ENCODE peak calls at places on chromosomes 7 and 10, in seven cellular contexts. G, A, Q, Y, T, M and F are unnamed samples.

GRCh38 chr10:70585555-70586243 is 16.8 kb downstream of the PRF1 start:
- DNase-seq in G (no peak), A (no peak), Q (no peak), Y (peak; percentile 14), T (no peak), M (no peak), F (no peak)

GRCh38 chr10:94192333-94192732 is 170.4 kb downstream of the NOC3L start:
- DNase-seq in G (no peak), A (no peak), Q (no peak), Y (no peak), T (no peak), M (no peak), F (no peak)

GRCh38 chr10:22427890-22428571 is 82.7 kb downstream of the SPAG6 start:
- DNase-seq in G (no peak), A (no peak), Q (no peak), Y (no peak), T (peak; percentile 77), M (no peak), F (no peak)

GRCh38 chr7:74417419-74417971 is 36.2 kb upstream of the GTF2IRD1 start:
- DNase-seq in G (peak; percentile 69), A (peak; percentile 64), Q (peak; percentile 77), Y (peak; percentile 79), T (peak; percentile 5), M (peak; percentile 67), F (no peak)

GRCh38 chr10:9244880-9245279 is 1190.4 kb downstream of the GATA3 start:
- DNase-seq in G (no peak), A (no peak), Q (no peak), Y (no peak), T (no peak), M (no peak), F (no peak)

GRCh38 chr10:116056445-116057293 is 216.3 kb downstream of the GFRA1 start:
- DNase-seq in G (no peak), A (no peak), Q (no peak), Y (no peak), T (no peak), M (peak; percentile 41), F (no peak)

GRCh38 chr10:11822809-11823121 is 391 bp upstream of the PROSER2 start:
- DNase-seq in G (no peak), A (no peak), Q (no peak), Y (no peak), T (no peak), M (no peak), F (no peak)

GRCh38 chr10:30510932-30511700 is 77.1 kb downstream of the MAP3K8 start:
- DNase-seq in G (no peak), A (no peak), Q (no peak), Y (no peak), T (no peak), M (no peak), F (no peak)

GRCh38 chr10:93436577-93436976 is 45.6 kb downstream of the MYOF start:
- DNase-seq in G (no peak), A (peak; percentile 31), Q (no peak), Y (peak; percentile 64), T (no peak), M (peak; percentile 51), F (no peak)

GRCh38 chr7:133274265-133274664 is 21.4 kb downstream of the EXOC4 start:
- DNase-seq in G (no peak), A (no peak), Q (no peak), Y (no peak), T (no peak), M (no peak), F (no peak)

GRCh38 chr10:120015064-120015463 is 122.5 kb downstream of the SEC23IP start:
- DNase-seq in G (no peak), A (no peak), Q (no peak), Y (no peak), T (no peak), M (no peak), F (no peak)

GRCh38 chr7:151125459-151125834 is 39.2 kb downstream of the AGAP3 start:
- DNase-seq in G (peak; percentile 45), A (peak; percentile 64), Q (no peak), Y (no peak), T (no peak), M (peak; percentile 31), F (peak; percentile 80)

GRCh38 chr10:74677951-74678350 is 148.4 kb upstream of the KAT6B start:
- DNase-seq in G (no peak), A (no peak), Q (no peak), Y (no peak), T (no peak), M (no peak), F (no peak)

GRCh38 chr10:42875388-42875755 is 92.8 kb downstream of the BMS1 start:
- DNase-seq in G (no peak), A (no peak), Q (no peak), Y (no peak), T (no peak), M (no peak), F (no peak)

GRCh38 chr7:139883814-139884213 is 54.8 kb downstream of the TBXAS1 start:
- DNase-seq in G (no peak), A (no peak), Q (no peak), Y (no peak), T (no peak), M (no peak), F (no peak)

GRCh38 chr7:121329460-121330052 is 756 bp downstream of the WNT16 start:
- DNase-seq in G (peak; percentile 43), A (peak; percentile 40), Q (no peak), Y (peak; percentile 38), T (no peak), M (no peak), F (peak; percentile 31)

GRCh38 chr7:154965014-154965413 is 37.9 kb downstream of the PAXIP1 start:
- DNase-seq in G (no peak), A (no peak), Q (no peak), Y (no peak), T (no peak), M (no peak), F (no peak)

GRCh38 chr7:95550546-95550945 is 45.8 kb downstream of the PDK4 start:
- DNase-seq in G (no peak), A (no peak), Q (no peak), Y (no peak), T (no peak), M (peak; percentile 28), F (no peak)
- H3K4me1 ChIP-seq in G (peaks cover 53% of the 10 kb centered on the region), A (peaks cover 26% of the 10 kb centered on the region), Q (no peaks in the 10 kb centered on the region), Y (peaks cover 20% of the 10 kb centered on the region), T (peaks cover 10% of the 10 kb centered on the region), M (peaks cover 67% of the 10 kb centered on the region), F (peaks cover 13% of the 10 kb centered on the region)

GRCh38 chr7:50330701-50331100 is 26.2 kb downstream of the IKZF1 start:
- DNase-seq in G (no peak), A (no peak), Q (no peak), Y (no peak), T (no peak), M (no peak), F (no peak)

GRCh38 chr7:50330254-50330653 is 25.7 kb downstream of the IKZF1 start:
- DNase-seq in G (no peak), A (no peak), Q (no peak), Y (no peak), T (no peak), M (no peak), F (no peak)

GRCh38 chr7:50329775-50330174 is 25.3 kb downstream of the IKZF1 start:
- DNase-seq in G (no peak), A (peak; percentile 50), Q (no peak), Y (no peak), T (no peak), M (no peak), F (no peak)

GRCh38 chr7:50324113-50324512 is 19.6 kb downstream of the IKZF1 start:
- DNase-seq in G (no peak), A (no peak), Q (no peak), Y (no peak), T (no peak), M (no peak), F (no peak)

DNA sequence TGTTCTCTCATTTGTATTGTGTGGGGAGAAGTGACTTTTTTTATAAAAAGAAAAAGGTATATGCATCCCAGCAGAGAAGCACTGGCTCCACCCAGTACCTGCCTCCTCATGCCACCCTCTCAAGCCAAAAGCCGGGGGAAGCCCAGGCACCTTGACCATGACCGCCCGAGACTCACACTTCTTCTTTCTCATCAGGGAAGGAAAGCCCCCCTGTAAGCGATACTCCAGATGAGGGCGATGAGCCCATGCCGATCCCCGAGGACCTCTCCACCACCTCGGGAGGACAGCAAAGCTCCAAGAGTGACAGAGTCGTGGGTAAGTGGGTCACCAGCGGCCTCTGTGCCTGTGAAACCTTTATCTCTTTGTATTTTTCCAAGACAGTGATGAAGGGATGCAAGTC is 22.9 kb downstream of the IKZF1 start:
- DNase-seq in G (no peak), A (no peak), Q (no peak), Y (no peak), T (no peak), M (no peak), F (no peak)
- H3K36me3 ChIP-seq in G (peaks cover 6% of the 10 kb centered on the region), A (no peaks in the 10 kb centered on the region), Q (no peaks in the 10 kb centered on the region), Y (no peaks in the 10 kb centered on the region), T (no peaks in the 10 kb centered on the region), M (no peaks in the 10 kb centered on the region), F (no peaks in the 10 kb centered on the region)

DNA sequence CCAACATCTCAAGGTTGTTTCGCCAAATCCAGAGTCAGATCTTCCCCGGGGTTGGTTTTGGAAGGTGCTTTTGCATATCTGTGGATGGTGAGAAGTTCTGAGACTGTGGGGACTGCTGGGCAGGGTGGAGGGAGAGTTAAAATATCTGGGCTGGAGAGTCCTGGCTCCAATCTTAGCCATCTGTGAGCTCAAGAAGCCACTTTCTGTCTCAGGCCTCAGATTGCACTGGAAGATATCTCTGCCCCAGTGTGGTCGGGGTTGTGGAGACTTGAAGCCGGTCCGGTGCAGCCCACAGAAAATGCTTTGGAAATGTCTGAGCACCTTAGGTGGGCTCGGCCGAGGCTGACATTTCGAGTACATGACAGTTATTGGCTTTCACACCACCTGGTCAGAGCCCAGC is 72.2 kb upstream of the SFMBT2 start:
- DNase-seq in G (no peak), A (no peak), Q (no peak), Y (no peak), T (no peak), M (no peak), F (no peak)
- H3K4me1 ChIP-seq in G (no peaks in the 10 kb centered on the region), A (no peaks in the 10 kb centered on the region), Q (no peaks in the 10 kb centered on the region), Y (peaks cover 4% of the 10 kb centered on the region), T (no peaks in the 10 kb centered on the region), M (no peaks in the 10 kb centered on the region), F (no peaks in the 10 kb centered on the region)

DNA sequence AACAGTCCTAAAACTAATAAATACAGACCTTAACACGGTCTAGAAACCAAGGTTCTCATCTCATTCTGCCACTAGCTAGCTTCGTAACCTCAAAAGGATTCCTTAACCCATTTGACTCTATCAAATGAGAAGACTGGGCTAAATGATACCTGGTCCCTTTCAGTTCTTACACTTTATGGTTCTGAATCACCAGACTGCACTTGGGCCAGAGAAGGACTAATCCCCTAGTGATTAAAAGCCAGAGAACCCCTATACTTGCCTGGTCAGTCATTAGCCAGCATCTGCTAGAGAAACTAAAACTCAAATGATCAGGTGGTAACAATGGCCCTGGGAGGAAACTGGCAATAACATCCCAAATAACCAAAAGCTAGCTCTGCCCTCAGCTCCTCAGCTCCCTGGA is 16.8 kb downstream of the TMEM243 start:
- DNase-seq in G (no peak), A (no peak), Q (no peak), Y (no peak), T (no peak), M (no peak), F (no peak)
- H3K36me3 ChIP-seq in G (peaks cover 30% of the 10 kb centered on the region), A (no peaks in the 10 kb centered on the region), Q (peaks cover 7% of the 10 kb centered on the region), Y (no peaks in the 10 kb centered on the region), T (peaks cover 17% of the 10 kb centered on the region), M (no peaks in the 10 kb centered on the region), F (no peaks in the 10 kb centered on the region)